ENCODE peak calls at places on chromosomes 11 and 22, in six cellular contexts. B is neuronal stem cell, O is GM23248, Z is A673, N is heart right ventricle, X is dorsolateral prefrontal cortex. R is an unnamed sample. For H3K27me3, the result is how much of the 10 kb centered on the place peaks cover.

GRCh38 chr22:44736581-44737413 is 15.6 kb upstream of the ARHGAP8 start:
- DNase-seq in B (no peak), O (peak), Z (no peak), N (no peak), X (no peak), R (no peak)

GRCh38 chr11:116072776-116073175 is 568.6 kb upstream of the CADM1 start:
- DNase-seq in B (peak), O (no peak), Z (no peak), N (no peak), X (no peak), R (no peak)

GRCh38 chr22:41280854-41281253 is 5.1 kb downstream of the RANGAP1 start:
- DNase-seq in B (no peak), O (no peak), Z (no peak), N (no peak), X (no peak), R (no peak)

GRCh38 chr11:95515379-95515778 is 274.2 kb downstream of the FAM76B start:
- DNase-seq in B (no peak), O (peak), Z (no peak), N (no peak), X (no peak), R (no peak)

GRCh38 chr22:28410050-28410816 is 269.4 kb downstream of the TTC28 start:
- DNase-seq in B (no peak), O (peak), Z (peak), N (no peak), X (no peak), R (no peak)

GRCh38 chr11:31817621-31818493 is 6.7 kb upstream of the PAX6 start:
- DNase-seq in B (peak), O (no peak), Z (peak), N (no peak), X (no peak), R (no peak)

GRCh38 chr11:124605719-124606118 is 5.5 kb upstream of the PANX3 start:
- DNase-seq in B (no peak), O (no peak), Z (peak), N (no peak), X (no peak), R (no peak)

GRCh38 chr11:74492084-74492483 is 1.4 kb downstream of the LIPT2 start:
- DNase-seq in B (no peak), O (no peak), Z (no peak), N (no peak), X (no peak), R (no peak)

GRCh38 chr11:85627332-85627997 is at the start of gene DLG2:
- DNase-seq in B (peak), O (peak), Z (peak), N (peak), X (no peak), R (no peak)

GRCh38 chr22:20421507-20421874 is 16.1 kb downstream of the SCARF2 start:
- DNase-seq in B (no peak), O (no peak), Z (no peak), N (no peak), X (no peak), R (peak)

GRCh38 chr22:20423636-20424511 is 13.8 kb downstream of the SCARF2 start:
- DNase-seq in B (no peak), O (no peak), Z (no peak), N (no peak), X (no peak), R (peak)

GRCh38 chr22:20420157-20420842 is 17.3 kb downstream of the SCARF2 start:
- DNase-seq in B (no peak), O (no peak), Z (no peak), N (no peak), X (no peak), R (peak)

GRCh38 chr22:20422965-20423635 is 14.5 kb downstream of the SCARF2 start:
- DNase-seq in B (no peak), O (peak), Z (no peak), N (peak), X (peak), R (peak)

DNA sequence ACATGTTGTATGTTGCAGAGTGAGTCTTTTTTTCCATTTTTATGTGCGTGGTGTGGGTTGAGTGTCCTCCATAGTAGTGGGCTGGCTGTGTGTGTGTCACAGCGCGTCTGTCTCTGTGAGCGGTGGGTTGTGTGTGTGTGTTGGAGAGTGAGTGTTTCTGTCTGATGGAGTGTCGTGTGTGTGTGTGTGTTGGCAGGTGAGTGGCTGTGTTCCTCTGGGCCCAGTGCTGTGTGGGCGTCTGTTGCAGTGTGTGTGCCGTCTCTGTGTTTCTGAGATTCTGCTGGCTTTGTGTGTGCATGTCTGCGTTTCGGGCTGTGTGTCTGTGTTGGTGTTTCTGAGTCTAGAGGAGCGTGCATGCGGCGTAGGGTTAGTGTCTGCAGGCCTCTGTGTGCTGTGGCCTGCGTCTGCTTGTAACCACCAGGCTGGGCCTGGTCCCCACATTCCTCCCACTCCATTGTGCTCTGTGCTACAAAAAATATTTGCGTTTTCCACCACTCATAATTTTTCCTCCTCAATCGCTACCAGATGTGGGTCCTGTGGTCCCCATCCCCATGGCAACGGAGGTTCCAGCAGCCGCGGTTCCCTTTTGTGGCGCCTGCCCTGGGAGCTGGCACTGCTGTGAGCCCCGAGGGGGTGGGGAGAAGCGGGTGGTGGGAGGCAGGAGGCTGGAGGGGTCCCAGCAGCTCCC is 15.2 kb downstream of the SCARF2 start:
- DNase-seq in B (no peak), O (peak), Z (peak), N (no peak), X (no peak), R (peak)
- H3K27ac ChIP-seq in B (no peak), O (peak), Z (no peak), N (no peak), X (peak), R (no peak)

GRCh38 chr11:114133548-114134329 is 74.2 kb downstream of the ZBTB16 start:
- DNase-seq in B (no peak), O (peak), Z (no peak), N (no peak), X (no peak), R (peak)
- H3K4me3 ChIP-seq in B (no peak), O (no peak), Z (no peak), N (no peak), X (no peak), R (no peak)

DNA sequence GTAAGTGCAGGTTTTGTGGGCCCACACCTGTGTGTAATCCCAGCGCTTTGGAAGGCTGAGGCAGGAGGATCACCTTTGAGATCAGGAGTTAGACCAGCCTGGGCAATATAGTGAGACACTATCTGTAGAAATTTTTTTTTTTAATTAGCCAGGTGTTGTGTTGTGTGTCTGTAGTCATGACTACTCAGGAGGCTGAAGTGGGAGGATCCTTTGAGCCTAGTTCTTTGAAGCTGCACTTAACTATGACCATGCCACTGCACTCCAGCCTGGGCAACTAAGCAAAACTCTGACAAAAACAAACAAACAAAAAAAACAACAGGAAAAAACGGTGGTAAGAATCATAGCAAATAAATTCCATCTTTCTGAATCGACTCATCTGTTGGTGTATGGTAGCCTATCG is 268.6 kb upstream of the PDGFD start:
- DNase-seq in B (no peak), O (no peak), Z (no peak), N (no peak), X (no peak), R (no peak)
- H3K27me3 ChIP-seq in B (under half), O (under half), Z (under half), N (under half), X (under half), R (under half)

GRCh38 chr11:102192349-102193066 is 82.3 kb downstream of the YAP1 start:
- DNase-seq in B (no peak), O (no peak), Z (no peak), N (no peak), X (no peak), R (no peak)

GRCh38 chr11:102194257-102194656 is 84.0 kb downstream of the YAP1 start:
- DNase-seq in B (no peak), O (peak), Z (no peak), N (no peak), X (no peak), R (no peak)

GRCh38 chr11:102187416-102188125 is 77.3 kb downstream of the YAP1 start:
- DNase-seq in B (no peak), O (peak), Z (peak), N (no peak), X (no peak), R (no peak)

GRCh38 chr11:102194983-102195382 is 84.7 kb downstream of the YAP1 start:
- DNase-seq in B (no peak), O (no peak), Z (no peak), N (no peak), X (no peak), R (no peak)

GRCh38 chr11:102191832-102192231 is 81.6 kb downstream of the YAP1 start:
- DNase-seq in B (no peak), O (no peak), Z (no peak), N (no peak), X (no peak), R (no peak)
- H3K27ac ChIP-seq in B (no peak), O (no peak), Z (no peak), N (no peak), X (no peak), R (no peak)

GRCh38 chr11:76783294-76783900 is at the start of gene TSKU:
- DNase-seq in B (peak), O (peak), Z (no peak), N (no peak), X (no peak), R (no peak)

GRCh38 chr11:76783901-76784813 is 1.0 kb downstream of the TSKU start:
- DNase-seq in B (peak), O (peak), Z (peak), N (peak), X (no peak), R (peak)

GRCh38 chr11:76786053-76787014 is 3.2 kb downstream of the TSKU start:
- DNase-seq in B (no peak), O (no peak), Z (no peak), N (no peak), X (no peak), R (peak)

GRCh38 chr11:76787271-76787670 is 4.1 kb downstream of the TSKU start:
- DNase-seq in B (no peak), O (no peak), Z (no peak), N (no peak), X (no peak), R (peak)

DNA sequence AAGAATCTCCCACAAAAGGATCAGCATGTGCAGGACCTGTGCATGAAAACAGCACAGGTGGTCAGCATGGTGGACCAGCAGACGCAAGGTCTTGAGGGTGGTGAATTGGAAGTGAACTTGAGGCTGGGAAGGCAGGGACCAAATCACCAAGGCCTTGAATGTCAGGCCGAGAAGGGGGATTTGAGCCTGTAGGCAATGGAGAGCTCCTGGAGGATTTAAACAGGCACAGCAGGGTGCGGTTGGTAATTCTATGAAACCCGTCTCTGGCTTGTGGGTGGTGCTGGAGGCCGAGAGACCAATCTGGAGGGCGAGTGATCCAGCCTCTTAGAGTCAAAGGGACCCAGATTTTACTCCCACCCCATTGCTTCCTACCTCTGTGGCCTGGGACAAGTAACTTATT is 2.4 kb downstream of the TSKU start:
- DNase-seq in B (no peak), O (no peak), Z (peak), N (no peak), X (no peak), R (peak)
- H3K4me3 ChIP-seq in B (no peak), O (peak), Z (peak), N (no peak), X (no peak), R (no peak)

R was measured in aorta.